ENCODE peak calls at places on chromosomes 12 and 14, in seven cellular contexts. Z is AG04450; D is HepG2; E is lung; B is endothelial cell of umbilical vein; C is heart left ventricle; T is CD8-positive, alpha-beta T cell. Q is an unnamed sample. For H3K9me3, the result is how much of the 10 kb centered on the place peaks cover.

GRCh38 chr12:109519787-109520186 is 42.4 kb downstream of the UBE3B start:
- DNase-seq in E (no peak), T (no peak), Z (no peak), C (no peak), B (peak), D (no peak), Q (no peak)

GRCh38 chr14:23434488-23435219 is 806 bp downstream of the MYH7 start:
- DNase-seq in D (no peak), B (no peak), E (no peak), Z (no peak), T (no peak), C (no peak), Q (no peak)

GRCh38 chr14:33475623-33476022 is 475.3 kb downstream of the EGLN3 start:
- DNase-seq in B (peak), C (no peak), T (no peak), D (peak), E (no peak), Z (no peak), Q (no peak)

GRCh38 chr12:94265966-94266365 is 117.6 kb downstream of the PLXNC1 start:
- DNase-seq in Z (no peak), B (no peak), T (no peak), E (no peak), C (no peak), D (no peak), Q (no peak)

GRCh38 chr12:24997970-24998582 is 49.2 kb upstream of the BCAT1 start:
- DNase-seq in T (no peak), D (no peak), E (no peak), Z (peak), C (no peak), B (peak), Q (no peak)

GRCh38 chr12:112900298-112901145 is 6.2 kb upstream of the OAS1 start:
- DNase-seq in D (peak), C (no peak), B (peak), Z (no peak), E (no peak), T (no peak), Q (peak)

GRCh38 chr12:84035766-84036165 is 876.8 kb downstream of the SLC6A15 start:
- DNase-seq in Z (no peak), D (no peak), T (no peak), E (no peak), C (no peak), B (no peak), Q (no peak)

GRCh38 chr14:30179381-30180130 is 251.9 kb upstream of the PRKD1 start:
- DNase-seq in C (no peak), B (no peak), T (no peak), Z (no peak), E (no peak), D (no peak), Q (no peak)

GRCh38 chr14:68667313-68667791 is 125.5 kb downstream of the ZFP36L1 start:
- DNase-seq in E (no peak), D (no peak), C (no peak), B (no peak), Z (no peak), T (no peak), Q (no peak)

GRCh38 chr14:68669644-68670343 is 123.1 kb downstream of the ZFP36L1 start:
- DNase-seq in T (no peak), E (no peak), B (no peak), C (no peak), Z (no peak), D (no peak), Q (no peak)

GRCh38 chr14:68668028-68668427 is 124.8 kb downstream of the ZFP36L1 start:
- DNase-seq in D (no peak), C (no peak), E (no peak), T (no peak), B (no peak), Z (no peak), Q (no peak)

GRCh38 chr14:68669101-68669500 is 123.8 kb downstream of the ZFP36L1 start:
- DNase-seq in E (no peak), D (no peak), T (no peak), C (no peak), Z (no peak), B (no peak), Q (no peak)

DNA sequence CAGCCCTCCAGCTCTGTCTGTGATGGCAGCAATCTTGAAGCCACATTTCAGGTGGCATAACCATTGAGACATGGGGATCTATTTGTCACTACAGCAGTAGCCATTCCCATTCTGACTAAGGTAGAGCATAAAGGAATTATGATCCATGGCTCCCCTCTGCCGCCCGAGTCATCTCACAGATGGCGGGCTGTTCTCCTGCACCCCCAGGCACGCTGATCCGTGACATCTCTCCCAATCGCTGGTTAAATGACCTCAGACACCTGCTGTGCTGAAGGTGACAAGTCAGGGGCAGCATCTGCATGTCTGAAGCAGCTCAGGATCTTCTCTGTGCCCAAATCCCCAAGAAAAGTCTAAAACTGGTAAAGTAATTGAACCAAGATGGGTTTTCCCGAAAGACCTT is 124.3 kb downstream of the ZFP36L1 start:
- DNase-seq in T (no peak), E (no peak), C (no peak), D (no peak), Z (no peak), B (no peak), Q (no peak)
- H3K27ac ChIP-seq in T (no peak), E (peak), C (peak), D (no peak), Z (no peak), B (no peak), Q (peak)

GRCh38 chr14:82388488-82388887 is 854.8 kb upstream of the SEL1L start:
- DNase-seq in Z (no peak), B (no peak), C (no peak), E (no peak), T (no peak), D (no peak), Q (no peak)
- TF ChIP-seq CTCF in Z (no peak), B (no peak), C (no peak), E (no peak), T (no peak), D (no peak), Q (no peak)

DNA sequence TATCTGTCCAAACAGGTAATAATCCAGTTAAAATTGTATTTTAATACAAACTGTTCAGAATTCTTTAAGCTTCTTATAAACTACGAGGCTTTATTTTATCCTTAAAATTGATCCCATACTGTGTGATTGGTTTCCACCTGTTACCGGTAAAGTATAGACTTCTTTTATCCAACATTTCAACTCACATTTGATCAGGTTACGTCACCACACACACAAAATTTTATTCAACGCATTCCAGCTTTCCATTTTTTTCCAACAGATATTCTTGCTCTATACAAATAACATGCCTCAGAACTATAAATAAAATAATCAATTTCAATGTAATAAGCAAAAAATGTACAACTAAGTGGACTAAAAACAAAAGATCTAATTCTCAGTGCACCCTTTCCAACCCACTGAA is 4.5 kb downstream of the NOVA1 start:
- DNase-seq in B (no peak), Z (no peak), C (no peak), D (no peak), E (no peak), T (no peak), Q (no peak)
- H3K9me3 ChIP-seq in B (under half), Z (under half), C (under half), D (under half), E (under half), T (under half), Q (under half)

DNA sequence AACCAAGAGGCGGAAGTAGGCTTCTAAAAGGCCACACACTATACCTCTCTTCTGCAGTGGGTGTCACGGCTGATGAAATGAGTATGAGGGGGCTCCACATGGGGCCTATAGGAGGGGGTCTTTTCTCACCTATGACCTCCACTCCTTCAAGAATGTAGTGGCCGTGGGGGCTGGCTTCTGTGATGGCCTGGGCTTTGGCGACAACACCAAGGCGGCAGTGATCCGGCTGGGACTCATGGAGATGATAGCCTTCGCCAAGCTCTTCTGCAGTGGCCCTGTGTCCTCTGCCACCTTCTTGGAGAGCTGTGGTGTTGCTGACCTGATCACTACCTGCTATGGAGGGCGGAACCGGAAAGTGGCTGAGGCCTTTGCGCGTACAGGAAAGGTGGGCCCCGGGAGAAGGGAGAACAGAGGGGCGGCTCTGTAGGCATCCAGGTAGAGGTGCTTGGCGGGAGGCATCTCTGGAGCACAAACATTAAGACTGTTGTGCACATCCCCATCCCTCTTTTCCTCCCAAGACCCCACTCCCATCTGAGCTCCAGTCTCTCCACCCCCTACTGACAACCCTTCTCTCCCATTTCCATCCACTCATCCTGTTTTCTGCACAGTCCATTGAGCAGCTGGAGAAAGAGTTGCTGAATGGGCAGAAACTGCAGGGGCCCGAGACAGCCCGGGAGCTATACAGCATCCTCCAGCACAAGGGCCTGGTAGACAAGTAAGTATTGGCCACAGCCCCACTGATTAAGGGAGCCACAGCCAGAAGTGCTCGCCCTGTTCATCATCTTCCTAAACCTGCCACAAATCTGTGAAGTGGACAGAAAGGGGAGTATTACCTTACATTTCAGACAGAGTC is 3.8 kb downstream of the GPD1 start:
- DNase-seq in C (no peak), T (no peak), B (no peak), D (no peak), E (no peak), Z (no peak), Q (no peak)
- H3K27ac ChIP-seq in C (no peak), T (no peak), B (no peak), D (no peak), E (no peak), Z (no peak), Q (no peak)

GRCh38 chr14:73634333-73634833 is 10.4 kb upstream of the DNAL1 start:
- DNase-seq in B (peak), E (peak), T (no peak), C (peak), Z (no peak), D (no peak), Q (no peak)
- TF ChIP-seq CTCF in B (peak), E (peak), T (no peak), C (no peak), Z (peak), D (no peak), Q (no peak)

GRCh38 chr12:126770188-126770587 is 1496.8 kb upstream of the TMEM132C start:
- DNase-seq in C (no peak), E (no peak), T (no peak), B (no peak), D (no peak), Z (no peak), Q (no peak)

GRCh38 chr12:126772171-126772864 is 1494.7 kb upstream of the TMEM132C start:
- DNase-seq in E (no peak), B (no peak), D (peak), C (no peak), Z (no peak), T (peak), Q (no peak)

GRCh38 chr12:126767334-126767733 is 1499.6 kb upstream of the TMEM132C start:
- DNase-seq in T (no peak), E (no peak), B (no peak), Z (no peak), D (no peak), C (peak), Q (no peak)

GRCh38 chr12:126773012-126773411 is 1494.0 kb upstream of the TMEM132C start:
- DNase-seq in D (no peak), T (no peak), Z (no peak), B (no peak), C (no peak), E (no peak), Q (no peak)

DNA sequence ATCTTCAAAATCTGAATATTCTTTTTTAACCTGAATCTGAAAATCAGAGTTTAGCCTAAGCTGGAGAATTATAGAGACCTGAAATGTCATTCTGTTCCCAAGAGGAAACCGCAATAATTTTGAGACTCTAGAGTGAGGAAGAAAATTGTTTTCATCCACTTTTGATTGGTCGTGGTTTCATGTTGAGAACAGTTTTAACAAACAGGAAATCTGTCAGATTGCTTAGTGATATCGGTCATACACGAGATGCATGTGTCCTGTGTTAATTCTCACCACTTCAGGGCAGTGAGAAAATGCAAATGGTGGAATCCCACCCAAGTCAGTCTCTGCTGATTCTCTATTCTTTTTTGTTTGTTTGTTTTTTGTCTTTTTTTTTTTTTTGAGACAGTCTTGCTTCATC is 1498.5 kb upstream of the TMEM132C start:
- DNase-seq in Z (no peak), D (no peak), B (no peak), C (no peak), T (no peak), E (no peak), Q (no peak)
- H3K9me3 ChIP-seq in Z (under half), D (half or more), B (under half), C (under half), T (under half), E (under half), Q (under half)

GRCh38 chr12:131141483-131141882 is 187.8 kb downstream of the ADGRD1 start:
- DNase-seq in T (no peak), E (no peak), D (no peak), B (no peak), C (no peak), Z (no peak), Q (no peak)

GRCh38 chr12:131139363-131140068 is 185.8 kb downstream of the ADGRD1 start:
- DNase-seq in B (no peak), E (no peak), C (peak), Z (no peak), D (no peak), T (no peak), Q (no peak)

GRCh38 chr12:131140069-131140435 is 186.3 kb downstream of the ADGRD1 start:
- DNase-seq in E (no peak), C (no peak), D (no peak), Z (no peak), T (no peak), B (no peak), Q (no peak)

GRCh38 chr12:131140697-131141096 is 187.0 kb downstream of the ADGRD1 start:
- DNase-seq in C (no peak), Z (no peak), T (no peak), D (no peak), E (no peak), B (no peak), Q (no peak)

DNA sequence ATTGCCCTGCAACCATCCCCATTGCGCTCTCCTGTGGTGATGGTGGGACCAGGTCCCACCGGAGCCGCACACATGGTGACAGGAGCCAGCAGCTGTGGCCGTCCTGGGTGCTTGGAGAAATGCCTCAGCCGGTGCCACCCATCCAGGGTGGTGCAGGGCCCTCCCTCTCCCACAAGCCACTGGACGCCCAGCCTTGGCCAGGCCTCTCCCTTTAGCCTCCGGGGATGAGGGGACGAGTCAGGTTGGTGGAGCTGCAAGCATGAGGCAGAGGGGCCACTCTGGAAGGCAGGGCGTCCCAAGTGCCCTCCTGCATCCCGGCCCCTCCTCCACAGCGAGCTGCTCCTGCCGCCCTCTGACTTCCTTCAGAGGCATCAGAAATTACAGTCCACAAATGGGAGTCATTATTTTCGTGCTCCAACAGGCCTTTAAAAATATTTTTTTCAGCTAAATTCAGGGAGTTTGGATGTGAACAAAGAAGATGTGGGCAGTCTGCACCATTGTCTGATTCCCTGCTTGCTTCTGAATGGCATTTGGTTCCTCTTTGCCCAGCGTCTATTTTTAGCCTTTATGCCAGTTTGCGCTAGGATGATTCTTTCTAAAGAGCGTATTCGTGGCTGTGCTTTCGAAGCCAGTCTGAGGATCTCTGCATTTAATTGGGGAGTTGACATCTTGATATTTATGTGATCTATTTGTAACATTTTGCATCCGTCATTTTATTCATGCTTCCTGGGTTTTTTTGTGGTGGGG is 189.4 kb downstream of the ADGRD1 start:
- DNase-seq in B (no peak), D (no peak), C (no peak), Z (no peak), T (no peak), E (no peak), Q (no peak)
- H3K27ac ChIP-seq in B (no peak), D (no peak), C (no peak), Z (no peak), T (no peak), E (no peak), Q (no peak)

GRCh38 chr14:69891422-69891821 is 12.2 kb downstream of the SMOC1 start:
- DNase-seq in E (no peak), T (no peak), D (no peak), B (no peak), C (no peak), Z (no peak), Q (no peak)
- TF ChIP-seq CTCF in E (no peak), T (no peak), D (peak), B (no peak), C (no peak), Z (no peak), Q (no peak)

DNA sequence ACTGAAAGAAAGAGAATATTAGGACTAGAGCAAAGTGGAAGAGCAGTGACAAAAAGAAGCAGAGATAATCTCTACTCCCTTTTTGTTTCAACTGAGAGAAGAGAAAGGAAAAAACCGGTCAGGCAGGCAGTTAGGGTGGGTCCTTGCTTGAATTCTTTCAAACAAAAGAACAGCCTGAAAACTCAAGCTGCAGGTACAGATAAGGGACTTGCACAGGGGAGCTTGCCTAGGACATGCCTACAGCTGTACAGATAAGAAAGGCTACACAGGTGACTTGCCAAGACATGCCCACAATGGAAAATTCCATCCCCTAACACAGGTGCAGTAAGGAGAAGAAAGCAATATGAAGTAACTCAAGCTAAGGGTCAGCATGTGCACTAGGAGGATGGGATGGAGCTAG is 532.2 kb upstream of the MIS18BP1 start:
- DNase-seq in C (no peak), T (no peak), Z (no peak), D (no peak), E (no peak), B (no peak), Q (no peak)
- H3K9me3 ChIP-seq in C (under half), T (under half), Z (under half), D (half or more), E (under half), B (under half), Q (under half)

Q was measured in pancreas.